ENCODE peak calls at places on chromosomes 12 and 14, in nine cellular contexts. B is left lung, X is IMR-90, I is keratinocyte, V is uterus, G is transverse colon, M is stomach, W is testis, R is cardiac muscle cell. F is an unnamed sample.
A peak's percentile ranks its signal among the peaks of the same experiment; 100 is the strongest.

GRCh38 chr12:68405292-68405900 is 73.2 kb upstream of the MDM1 start:
- DNase-seq in X (no peak), B (no peak), M (no peak), R (no peak), I (no peak), V (no peak), W (no peak), G (no peak), F (no peak)

GRCh38 chr12:53781218-53781801 is 29.5 kb upstream of the CISTR start:
- DNase-seq in W (no peak), I (no peak), X (peak; percentile 16), V (no peak), M (no peak), R (no peak), G (no peak), B (no peak), F (no peak)

GRCh38 chr14:95106966-95107365 is 50.4 kb downstream of the DICER1 start:
- DNase-seq in B (no peak), I (no peak), M (no peak), W (no peak), R (no peak), V (no peak), G (no peak), X (peak; percentile 32), F (no peak)

GRCh38 chr12:48999371-49000131 is at the start of gene DDN:
- DNase-seq in V (no peak), B (peak; percentile 83), G (no peak), X (peak; percentile 52), I (no peak), R (peak; percentile 83), W (no peak), M (peak; percentile 46), F (no peak)

GRCh38 chr12:47158792-47159191 is 79.0 kb upstream of the AMIGO2 start:
- DNase-seq in M (no peak), I (no peak), W (no peak), R (no peak), V (no peak), X (no peak), B (no peak), G (no peak), F (no peak)

GRCh38 chr12:83161451-83161850 is 474.7 kb downstream of the TMTC2 start:
- DNase-seq in X (peak; percentile 4), W (no peak), V (no peak), I (peak; percentile 7), R (no peak), M (no peak), G (no peak), B (no peak), F (no peak)

GRCh38 chr14:64040044-64040443 is 187.2 kb downstream of the SYNE2 start:
- DNase-seq in G (no peak), R (no peak), V (no peak), B (no peak), X (peak; percentile 44), I (no peak), M (no peak), W (no peak), F (no peak)

GRCh38 chr12:111034911-111035577 is 114.7 kb upstream of the MYL2 start:
- DNase-seq in W (no peak), B (no peak), M (no peak), I (no peak), X (no peak), V (no peak), G (no peak), R (peak; percentile 63), F (peak; percentile 42)

GRCh38 chr12:93453633-93454032 is 11.9 kb upstream of the UBE2N start:
- DNase-seq in G (no peak), M (no peak), B (no peak), X (peak; percentile 77), I (no peak), V (no peak), W (no peak), R (no peak), F (no peak)

GRCh38 chr14:53233399-53233798 is 80.3 kb upstream of the DDHD1 start:
- DNase-seq in X (no peak), W (no peak), V (no peak), R (no peak), M (no peak), G (no peak), B (no peak), I (no peak), F (no peak)
- TF ChIP-seq CTCF in X (no peak), W (no peak), V (no peak), R (no peak), M (no peak), G (no peak), B (no peak), I (no peak), F (no peak)

DNA sequence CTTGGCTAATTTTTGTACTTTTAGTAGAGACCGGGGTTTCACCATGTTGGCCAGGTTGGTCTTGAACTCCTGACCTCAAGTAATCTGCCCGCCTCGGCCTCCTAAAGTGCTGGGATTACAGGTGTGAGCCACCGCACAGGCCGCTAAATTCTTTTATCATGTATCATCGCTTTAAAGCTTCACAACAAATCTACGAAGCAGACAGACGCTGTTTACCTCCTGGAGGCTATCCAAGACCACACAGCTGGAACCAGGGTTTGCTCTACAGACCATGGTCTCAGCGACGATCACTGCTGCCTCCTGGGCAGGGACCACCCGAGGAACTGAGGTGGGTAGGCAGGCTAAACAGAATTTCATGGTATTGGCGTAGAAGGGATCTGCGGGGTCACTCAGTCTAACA is 27.2 kb downstream of the KRT80 start:
- DNase-seq in M (no peak), R (no peak), I (no peak), B (peak; percentile 19), G (no peak), V (no peak), W (no peak), X (peak; percentile 47), F (no peak)
- H3K4me1 ChIP-seq in M (peaks cover 6% of the 10 kb centered on the region), R (peaks cover 10% of the 10 kb centered on the region), I (peaks cover 26% of the 10 kb centered on the region), B (peaks cover 17% of the 10 kb centered on the region), G (peaks cover 3% of the 10 kb centered on the region), V (no peaks in the 10 kb centered on the region), W (no peaks in the 10 kb centered on the region), X (peaks cover 15% of the 10 kb centered on the region), F (peaks cover 4% of the 10 kb centered on the region)

GRCh38 chr14:55104051-55104954 is 24.7 kb upstream of the LGALS3 start:
- DNase-seq in B (no peak), G (no peak), R (no peak), W (no peak), I (no peak), X (no peak), M (no peak), V (no peak), F (no peak)

GRCh38 chr14:55099741-55100140 is 29.3 kb upstream of the LGALS3 start:
- DNase-seq in V (no peak), X (peak; percentile 55), B (no peak), R (no peak), I (no peak), M (no peak), W (no peak), G (no peak), F (no peak)

GRCh38 chr14:55103005-55103640 is 25.9 kb upstream of the LGALS3 start:
- DNase-seq in M (peak; percentile 84), W (peak; percentile 78), I (peak; percentile 81), X (peak; percentile 95), B (peak; percentile 91), V (peak; percentile 89), R (peak; percentile 40), G (peak; percentile 91), F (peak; percentile 88)

GRCh38 chr14:55102141-55102547 is 26.9 kb upstream of the LGALS3 start:
- DNase-seq in R (no peak), I (no peak), M (peak; percentile 83), W (peak; percentile 71), X (peak; percentile 96), G (peak; percentile 77), B (peak; percentile 86), V (peak; percentile 78), F (peak; percentile 93)

GRCh38 chr14:55101698-55102097 is 27.4 kb upstream of the LGALS3 start:
- DNase-seq in X (no peak), B (no peak), G (no peak), W (no peak), I (no peak), M (no peak), R (no peak), V (no peak), F (peak; percentile 13)
- TF ChIP-seq CTCF in X (no peak), B (no peak), G (peak; percentile 7), W (no peak), I (no peak), M (no peak), R (no peak), V (no peak), F (no peak)

DNA sequence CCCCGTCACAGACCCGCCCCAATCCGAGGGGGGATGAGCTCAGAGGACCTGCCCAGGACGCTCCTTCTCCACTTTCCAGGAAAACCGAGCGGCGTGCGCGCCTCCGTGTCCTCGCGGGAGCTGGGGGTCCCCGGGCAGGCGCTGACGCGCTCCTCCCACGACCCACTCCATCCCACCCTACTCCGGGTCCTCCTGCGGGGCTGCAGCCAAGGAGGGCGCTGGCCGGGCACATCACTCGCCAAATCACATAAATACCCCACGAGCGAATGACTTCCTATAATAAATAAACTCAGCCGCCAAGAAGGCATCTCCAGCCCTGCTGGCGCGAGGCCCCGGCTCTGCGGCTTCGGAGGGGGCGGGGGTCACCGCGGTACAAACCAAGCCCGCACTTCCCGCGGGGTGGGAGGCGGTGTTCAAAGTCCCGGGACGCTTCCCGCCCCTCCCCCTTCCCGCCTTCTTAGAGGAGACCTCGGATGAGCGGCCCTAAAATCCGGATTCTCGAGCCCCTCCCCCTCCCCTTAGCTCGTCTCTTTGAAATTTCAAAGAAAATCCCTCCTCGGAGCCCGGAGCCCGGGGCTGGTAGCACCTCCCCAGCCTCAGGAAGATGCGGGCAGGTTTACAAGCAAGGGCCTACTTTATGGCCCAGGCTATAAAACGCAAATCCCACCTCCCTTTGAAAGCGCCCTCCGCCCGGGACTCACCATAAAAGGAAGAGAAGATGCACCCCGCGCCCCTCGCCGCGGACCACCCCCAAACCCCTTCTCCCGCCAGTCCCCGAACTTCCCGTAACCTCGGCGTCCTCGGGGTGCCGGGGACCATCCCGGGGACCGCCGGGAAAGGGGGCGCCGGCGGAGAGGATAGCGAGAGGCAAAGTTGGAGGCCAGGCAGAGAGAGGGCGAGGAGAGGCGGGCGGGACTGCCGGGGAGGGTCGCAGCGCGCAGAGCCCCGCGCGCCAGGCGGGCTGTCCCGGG is 718 bp upstream of the FZD10 start:
- DNase-seq in M (no peak), I (no peak), B (peak; percentile 78), R (no peak), X (no peak), G (peak; percentile 23), W (peak; percentile 49), V (peak; percentile 23), F (peak; percentile 40)
- H3K4me1 ChIP-seq in M (peaks cover 33% of the 10 kb centered on the region), I (peaks cover 3% of the 10 kb centered on the region), B (peaks cover 15% of the 10 kb centered on the region), R (no peaks in the 10 kb centered on the region), X (no peaks in the 10 kb centered on the region), G (peaks cover 15% of the 10 kb centered on the region), W (no peaks in the 10 kb centered on the region), V (peaks cover 16% of the 10 kb centered on the region), F (peaks cover 32% of the 10 kb centered on the region)